ENCODE peak calls at places on chromosomes 11 and 22, in four cellular contexts. Z, P, R and B are unnamed samples.

GRCh38 chr11:66070604-66071325 is 693 bp downstream of the PACS1 start:
- DNase-seq in Z (no peak), P (peak), R (peak), B (peak)

GRCh38 chr11:117438371-117439000 is 110.8 kb downstream of the CEP164 start:
- DNase-seq in Z (no peak), P (no peak), R (no peak), B (peak)

GRCh38 chr11:75400110-75400865 is 970 bp downstream of the RPS3 start:
- DNase-seq in Z (no peak), P (peak), R (no peak), B (peak)

GRCh38 chr11:28107331-28107725 is 628 bp downstream of the KIF18A start:
- DNase-seq in Z (no peak), P (no peak), R (peak), B (peak)

GRCh38 chr11:45092901-45093760 is 53.3 kb upstream of the PRDM11 start:
- DNase-seq in Z (no peak), P (no peak), R (peak), B (peak)

GRCh38 chr11:48366365-48366764 is at the start of gene OR4C5:
- DNase-seq in Z (no peak), P (no peak), R (no peak), B (no peak)

GRCh38 chr11:121318848-121319834 is 26.6 kb downstream of the SC5D start:
- DNase-seq in Z (peak), P (no peak), R (peak), B (peak)

GRCh38 chr22:30763815-30764686 is 69.4 kb downstream of the OSBP2 start:
- DNase-seq in Z (peak), P (no peak), R (peak), B (peak)

GRCh38 chr11:86753376-86753775 is 47.0 kb upstream of the PRSS23 start:
- DNase-seq in Z (no peak), P (no peak), R (no peak), B (no peak)

GRCh38 chr22:26174280-26174679 is 5.0 kb downstream of the SEZ6L start:
- DNase-seq in Z (peak), P (no peak), R (peak), B (peak)

GRCh38 chr11:848380-848931 is 5.8 kb downstream of the TSPAN4 start:
- DNase-seq in Z (peak), P (peak), R (peak), B (peak)

GRCh38 chr11:46272816-46273427 is 4.5 kb upstream of the CREB3L1 start:
- DNase-seq in Z (no peak), P (peak), R (peak), B (peak)

GRCh38 chr11:119888119-119888518 is 159.1 kb upstream of the NECTIN1 start:
- DNase-seq in Z (no peak), P (peak), R (peak), B (no peak)

GRCh38 chr22:24601217-24602104 is 1.5 kb upstream of the GGT1 start:
- DNase-seq in Z (no peak), P (peak), R (no peak), B (no peak)

GRCh38 chr11:20966489-20966888 is 297.1 kb downstream of the NELL1 start:
- DNase-seq in Z (no peak), P (no peak), R (no peak), B (no peak)

GRCh38 chr11:19161651-19162050 is 40.1 kb downstream of the CSRP3 start:
- DNase-seq in Z (no peak), P (no peak), R (no peak), B (no peak)

GRCh38 chr22:35984776-35985175 is 43.8 kb downstream of the RBFOX2 start:
- DNase-seq in Z (no peak), P (no peak), R (no peak), B (no peak)

GRCh38 chr11:70456921-70457532 is 58.7 kb downstream of the CTTN start:
- DNase-seq in Z (no peak), P (peak), R (no peak), B (peak)

GRCh38 chr11:90639687-90640086 is 416.8 kb upstream of the CHORDC1 start:
- DNase-seq in Z (no peak), P (no peak), R (no peak), B (no peak)

GRCh38 chr11:59560290-59560701 is 49.0 kb downstream of the OR4D9 start:
- DNase-seq in Z (peak), P (no peak), R (peak), B (peak)

GRCh38 chr11:111417011-111417765 is 38.1 kb upstream of the POU2AF1 start:
- DNase-seq in Z (no peak), P (no peak), R (no peak), B (no peak)

GRCh38 chr11:131815631-131816030 is 445.2 kb downstream of the NTM start:
- DNase-seq in Z (no peak), P (no peak), R (peak), B (no peak)